ENCODE peak calls at places on chromosomes 4 and X, in five cellular contexts. V is astrocyte, D is suprapubic skin, S is tibial artery, H is left lung. W is an unnamed sample.

GRCh38 chr4:141563721-141564120 is 72.7 kb upstream of the IL15 start:
- DNase-seq in D (no peak), S (no peak), V (no peak), H (no peak), W (no peak)

GRCh38 chrX:103878466-103879151 is 46.6 kb upstream of the RAB9B start:
- DNase-seq in D (no peak), S (no peak), V (peak; percentile 75), H (no peak), W (no peak)

GRCh38 chr4:5054532-5054931 is 3.3 kb downstream of the STK32B start:
- DNase-seq in D (no peak), S (no peak), H (no peak), V (peak; percentile 16), W (no peak)

GRCh38 chr4:54495641-54496040 is 162.1 kb upstream of the KIT start:
- DNase-seq in V (no peak), H (no peak), S (no peak), D (no peak), W (no peak)

GRCh38 chr4:159735281-159736207 is 632.7 kb downstream of the RAPGEF2 start:
- DNase-seq in H (no peak), V (no peak), S (no peak), D (no peak), W (no peak)

GRCh38 chr4:32172761-32173160 is 1452.6 kb downstream of the PCDH7 start:
- DNase-seq in V (peak; percentile 55), H (no peak), D (no peak), S (no peak), W (no peak)

GRCh38 chrX:36787787-36788186 is 220.4 kb upstream of the FAM47C start:
- DNase-seq in H (no peak), V (no peak), D (no peak), S (no peak), W (no peak)

GRCh38 chr4:47744253-47744652 is 93.6 kb downstream of the CORIN start:
- DNase-seq in D (no peak), S (no peak), V (no peak), H (no peak), W (no peak)

GRCh38 chr4:13329963-13330362 is 154.2 kb downstream of the RAB28 start:
- DNase-seq in V (peak; percentile 72), D (no peak), S (no peak), H (no peak), W (no peak)

GRCh38 chrX:115018944-115019343 is 1.5 kb upstream of the IL13RA2 start:
- DNase-seq in S (no peak), D (no peak), V (no peak), H (no peak), W (no peak)

GRCh38 chrX:47854474-47854873 is 17.8 kb downstream of the ZNF81 start:
- DNase-seq in D (no peak), H (no peak), V (no peak), S (no peak), W (peak; percentile 48)

GRCh38 chr4:94032754-94033153 is 174.9 kb upstream of the SMARCAD1 start:
- DNase-seq in D (no peak), H (no peak), S (no peak), V (no peak), W (no peak)

GRCh38 chr4:73053974-73054480 is 15.5 kb downstream of the COX18 start:
- DNase-seq in D (no peak), H (no peak), S (no peak), V (peak; percentile 29), W (no peak)

GRCh38 chr4:132642196-132642817 is 506.8 kb upstream of the PCDH10 start:
- DNase-seq in S (no peak), V (peak; percentile 39), D (no peak), H (no peak), W (no peak)

GRCh38 chrX:37904833-37905232 is 57.5 kb upstream of the DYNLT3 start:
- DNase-seq in S (no peak), H (no peak), V (no peak), D (no peak), W (no peak)

GRCh38 chrX:154541896-154542722 is 4.5 kb downstream of the G6PD start:
- DNase-seq in S (peak; percentile 94), V (peak; percentile 80), H (peak; percentile 69), D (peak; percentile 88), W (peak; percentile 93)

GRCh38 chrX:154368630-154369452 is 5.6 kb downstream of the FLNA start:
- DNase-seq in V (peak; percentile 81), S (peak; percentile 84), D (peak; percentile 91), H (peak; percentile 91), W (peak; percentile 90)

GRCh38 chrX:72123471-72124185 is 8.1 kb downstream of the RTL5 start:
- DNase-seq in D (no peak), V (peak; percentile 22), H (peak; percentile 58), S (peak; percentile 87), W (no peak)

GRCh38 chrX:93591398-93591797 is 82.0 kb downstream of the NAP1L3 start:
- DNase-seq in S (no peak), D (no peak), H (no peak), V (no peak), W (no peak)

GRCh38 chrX:30957753-30958152 is 68.7 kb upstream of the TAB3 start:
- DNase-seq in D (no peak), S (no peak), H (no peak), V (peak; percentile 51), W (no peak)

GRCh38 chrX:40720386-40720785 is 15.0 kb downstream of the MED14 start:
- DNase-seq in H (no peak), D (no peak), V (no peak), S (no peak), W (no peak)

GRCh38 chrX:40722930-40723329 is 12.4 kb downstream of the MED14 start:
- DNase-seq in H (no peak), V (no peak), S (no peak), D (no peak), W (no peak)

GRCh38 chrX:40720811-40721210 is 14.5 kb downstream of the MED14 start:
- DNase-seq in H (no peak), D (no peak), V (no peak), S (no peak), W (no peak)

GRCh38 chrX:40719731-40720130 is 15.6 kb downstream of the MED14 start:
- DNase-seq in S (no peak), H (no peak), V (peak; percentile 6), D (no peak), W (no peak)

DNA sequence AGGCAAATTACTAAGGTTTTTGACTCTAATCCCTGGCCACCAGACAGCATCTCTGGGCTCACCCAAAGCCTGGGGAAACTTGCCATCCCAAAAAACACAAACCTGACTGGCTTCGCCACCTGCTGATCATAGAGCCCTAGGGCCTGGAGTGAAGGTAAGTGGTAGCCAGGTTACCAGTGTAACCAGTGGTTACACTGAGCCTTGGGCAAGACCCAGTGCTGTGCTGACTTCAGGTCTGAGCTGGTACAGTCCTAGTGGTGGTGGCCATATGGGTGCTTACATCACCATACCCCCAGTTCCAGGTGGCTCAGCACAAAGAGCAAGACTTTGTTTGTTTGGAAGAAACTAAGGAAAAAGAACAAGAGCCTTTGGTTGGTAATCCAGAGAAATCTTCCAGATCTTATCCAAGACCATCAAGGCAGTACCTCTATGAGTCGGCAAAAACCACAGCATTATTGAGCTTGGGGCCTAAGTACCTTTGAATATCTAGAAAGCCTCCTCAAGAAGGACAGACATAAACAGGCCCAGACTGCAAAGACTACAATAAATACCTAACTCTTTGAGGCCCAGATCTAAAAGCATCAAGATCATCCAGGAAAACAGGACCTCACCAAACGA is 13.7 kb downstream of the MED14 start:
- DNase-seq in D (no peak), S (no peak), V (no peak), H (no peak), W (no peak)
- H3K36me3 ChIP-seq in D (no peaks in the 10 kb centered on the region), S (peaks cover 16% of the 10 kb centered on the region), V (peaks cover 8% of the 10 kb centered on the region), H (peaks cover 6% of the 10 kb centered on the region), W (no peaks in the 10 kb centered on the region)

DNA sequence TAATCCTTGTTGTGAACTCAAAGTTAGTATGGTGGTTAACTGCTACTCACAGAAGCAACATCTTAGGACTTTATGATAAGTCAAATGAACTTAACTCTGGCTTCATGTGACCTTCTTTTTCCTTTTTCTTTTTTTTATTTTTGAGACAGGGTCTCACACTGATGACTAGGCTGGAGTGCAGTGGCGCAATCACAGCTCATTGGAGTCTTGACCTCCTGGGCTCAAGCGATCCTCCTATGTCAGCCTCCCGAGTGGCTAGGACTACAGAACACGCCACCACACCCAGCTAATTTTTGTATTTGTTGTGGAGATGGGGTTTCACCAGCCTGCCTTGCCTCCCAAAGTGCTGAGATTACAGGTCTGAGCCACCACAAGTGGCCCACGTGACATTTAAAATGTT is 22.4 kb downstream of the SEC31A start:
- DNase-seq in V (no peak), S (no peak), H (no peak), D (no peak), W (no peak)
- H3K36me3 ChIP-seq in V (peaks cover 66% of the 10 kb centered on the region), S (peaks cover 99% of the 10 kb centered on the region), H (peaks cover 97% of the 10 kb centered on the region), D (peaks cover 91% of the 10 kb centered on the region), W (peaks cover 8% of the 10 kb centered on the region)

GRCh38 chr4:56313132-56313531 is 74.2 kb downstream of the AASDH start:
- DNase-seq in S (no peak), V (no peak), H (no peak), D (no peak), W (no peak)
- H3K36me3 ChIP-seq in S (no peaks in the 10 kb centered on the region), V (no peaks in the 10 kb centered on the region), H (no peaks in the 10 kb centered on the region), D (no peaks in the 10 kb centered on the region), W (no peaks in the 10 kb centered on the region)

GRCh38 chr4:133921280-133922195 is 280.1 kb downstream of the PABPC4L start:
- DNase-seq in D (no peak), H (no peak), S (no peak), V (no peak), W (no peak)
- H3K36me3 ChIP-seq in D (no peaks in the 10 kb centered on the region), H (no peaks in the 10 kb centered on the region), S (no peaks in the 10 kb centered on the region), V (no peaks in the 10 kb centered on the region), W (no peaks in the 10 kb centered on the region)